ENCODE peak calls at places on chromosomes 4 and X, in seven cellular contexts. S, P, A, B, K, Q and U are unnamed samples.

GRCh38 chr4:52091811-52092210 is 40.7 kb downstream of the SPATA18 start:
- DNase-seq in S (no peak), P (no peak), A (no peak), B (no peak), K (peak; percentile 31), Q (no peak), U (peak; percentile 65)

GRCh38 chr4:111113591-111113990 is 490.7 kb upstream of the PITX2 start:
- DNase-seq in S (no peak), P (no peak), A (no peak), B (no peak), K (no peak), Q (no peak), U (no peak)

GRCh38 chr4:10577018-10577417 is 107.5 kb downstream of the CLNK start:
- DNase-seq in S (no peak), P (no peak), A (no peak), B (no peak), K (no peak), Q (no peak), U (no peak)

GRCh38 chr4:159142254-159142653 is 39.4 kb downstream of the RAPGEF2 start:
- DNase-seq in S (peak; percentile 3), P (no peak), A (no peak), B (no peak), K (peak; percentile 45), Q (no peak), U (peak; percentile 15)

GRCh38 chrX:50920132-50920531 is 9.6 kb downstream of the BMP15 start:
- DNase-seq in S (no peak), P (no peak), A (no peak), B (no peak), K (peak; percentile 3), Q (no peak), U (no peak)

GRCh38 chr4:59655996-59656395 is 1544.1 kb upstream of the ADGRL3 start:
- DNase-seq in S (no peak), P (no peak), A (no peak), B (no peak), K (no peak), Q (no peak), U (no peak)

GRCh38 chr4:52823478-52824092 is 38.5 kb upstream of the RASL11B start:
- DNase-seq in S (peak; percentile 16), P (no peak), A (no peak), B (no peak), K (no peak), Q (no peak), U (no peak)

GRCh38 chr4:186904104-186904503 is 180.4 kb upstream of the FAT1 start:
- DNase-seq in S (peak; percentile 83), P (no peak), A (no peak), B (no peak), K (peak; percentile 61), Q (no peak), U (peak; percentile 87)

GRCh38 chr4:57442834-57443291 is 332.7 kb upstream of the IGFBP7 start:
- DNase-seq in S (no peak), P (peak; percentile 21), A (peak; percentile 67), B (no peak), K (peak; percentile 36), Q (no peak), U (no peak)

GRCh38 chr4:141241986-141242385 is 21.3 kb downstream of the ZNF330 start:
- DNase-seq in S (no peak), P (no peak), A (no peak), B (no peak), K (no peak), Q (no peak), U (no peak)

GRCh38 chr4:111748157-111748556 is 397.1 kb upstream of the FAM241A start:
- DNase-seq in S (no peak), P (no peak), A (no peak), B (no peak), K (no peak), Q (no peak), U (no peak)

GRCh38 chr4:165763640-165764039 is 109.4 kb upstream of the TLL1 start:
- DNase-seq in S (no peak), P (no peak), A (no peak), B (no peak), K (peak; percentile 6), Q (no peak), U (peak; percentile 13)

GRCh38 chr4:153274967-153275366 is 69.5 kb upstream of the MND1 start:
- DNase-seq in S (no peak), P (no peak), A (no peak), B (no peak), K (no peak), Q (no peak), U (no peak)

GRCh38 chr4:186771624-186772023 is 48.0 kb upstream of the FAT1 start:
- DNase-seq in S (no peak), P (no peak), A (no peak), B (no peak), K (no peak), Q (no peak), U (no peak)

GRCh38 chrX:149497626-149498025 is 7.5 kb downstream of the IDS start:
- DNase-seq in S (no peak), P (no peak), A (no peak), B (no peak), K (peak; percentile 56), Q (no peak), U (peak; percentile 63)

GRCh38 chr4:3702084-3702521 is 64.1 kb upstream of the ADRA2C start:
- DNase-seq in S (no peak), P (no peak), A (no peak), B (no peak), K (no peak), Q (no peak), U (no peak)

GRCh38 chrX:119790977-119791436 is 423 bp downstream of the RPL39 start:
- DNase-seq in S (no peak), P (no peak), A (peak; percentile 45), B (peak; percentile 7), K (peak; percentile 49), Q (no peak), U (peak; percentile 54)

GRCh38 chrX:130174051-130174704 is 2.4 kb downstream of the RAB33A start:
- DNase-seq in S (no peak), P (no peak), A (no peak), B (no peak), K (peak; percentile 91), Q (no peak), U (peak; percentile 57)

GRCh38 chrX:19673334-19674040 is 158.2 kb upstream of the MAP3K15 start:
- DNase-seq in S (peak; percentile 74), P (no peak), A (no peak), B (no peak), K (peak; percentile 97), Q (peak; percentile 24), U (peak; percentile 91)

GRCh38 chr4:123478859-123479345 is 82.3 kb downstream of the SPRY1 start:
- DNase-seq in S (no peak), P (no peak), A (peak; percentile 57), B (no peak), K (peak; percentile 6), Q (peak; percentile 34), U (peak; percentile 52)

GRCh38 chr4:6446538-6447451 is 25.6 kb downstream of the PPP2R2C start:
- DNase-seq in S (no peak), P (no peak), A (peak; percentile 30), B (no peak), K (no peak), Q (no peak), U (no peak)

GRCh38 chrX:148599404-148599803 is 99.0 kb downstream of the AFF2 start:
- DNase-seq in S (no peak), P (no peak), A (no peak), B (no peak), K (no peak), Q (no peak), U (no peak)

GRCh38 chr4:74316397-74316796 is 8.1 kb downstream of the EPGN start:
- DNase-seq in S (no peak), P (no peak), A (no peak), B (no peak), K (peak; percentile 44), Q (no peak), U (no peak)

GRCh38 chrX:37380920-37381319 is 31.8 kb downstream of the PRRG1 start:
- DNase-seq in S (peak; percentile 25), P (no peak), A (no peak), B (no peak), K (peak; percentile 83), Q (no peak), U (peak; percentile 1)

GRCh38 chrX:3295731-3296130 is 50.7 kb downstream of the MXRA5 start:
- DNase-seq in S (no peak), P (no peak), A (peak; percentile 12), B (no peak), K (no peak), Q (no peak), U (no peak)

GRCh38 chrX:22395372-22395771 is 122.7 kb downstream of the CBLL2 start:
- DNase-seq in S (no peak), P (no peak), A (no peak), B (no peak), K (no peak), Q (no peak), U (no peak)

GRCh38 chr4:56909083-56909981 is 1.6 kb downstream of the REST start:
- DNase-seq in S (peak; percentile 18), P (peak; percentile 72), A (peak; percentile 60), B (no peak), K (peak; percentile 58), Q (no peak), U (peak; percentile 50)

GRCh38 chrX:106894978-106895452 is 8.1 kb downstream of the RIPPLY1 start:
- DNase-seq in S (no peak), P (no peak), A (no peak), B (no peak), K (peak; percentile 71), Q (no peak), U (peak; percentile 40)

GRCh38 chrX:116490091-116490490 is 27.3 kb upstream of the CT83 start:
- DNase-seq in S (no peak), P (no peak), A (no peak), B (no peak), K (peak; percentile 1), Q (no peak), U (no peak)

GRCh38 chr4:108889696-108890475 is 127.0 kb upstream of the ETNPPL start:
- DNase-seq in S (no peak), P (no peak), A (peak; percentile 11), B (no peak), K (peak; percentile 6), Q (no peak), U (no peak)

GRCh38 chr4:6892190-6892908 is 17.3 kb upstream of the TBC1D14 start:
- DNase-seq in S (no peak), P (peak; percentile 55), A (peak; percentile 58), B (no peak), K (peak; percentile 57), Q (peak; percentile 60), U (peak; percentile 83)

GRCh38 chrX:88838392-88838791 is 91.4 kb downstream of the CPXCR1 start:
- DNase-seq in S (no peak), P (no peak), A (no peak), B (no peak), K (no peak), Q (no peak), U (no peak)